ENCODE peak calls at places on chromosome 7, in four cellular contexts. One of them, this sample, is unnamed.

GRCh38 chr7:101754432-101755159 is 62.8 kb upstream of the CUX1 start:
- DNase-seq in aorta: no peak
- DNase-seq in PC-9: no peak
- DNase-seq in iPS DF 6.9: no peak
- DNase-seq in this sample: peak; percentile 51

GRCh38 chr7:134420509-134421125 is 38.3 kb downstream of the AKR1B1 start:
- DNase-seq in aorta: no peak
- DNase-seq in PC-9: peak; percentile 46
- DNase-seq in iPS DF 6.9: peak; percentile 31
- DNase-seq in this sample: peak; percentile 15

GRCh38 chr7:121180436-121181063 is 148.2 kb upstream of the WNT16 start:
- DNase-seq in aorta: no peak
- DNase-seq in PC-9: no peak
- DNase-seq in iPS DF 6.9: no peak
- DNase-seq in this sample: no peak

GRCh38 chr7:16697507-16698199 is 51.7 kb downstream of the BZW2 start:
- DNase-seq in aorta: no peak
- DNase-seq in PC-9: no peak
- DNase-seq in iPS DF 6.9: no peak
- DNase-seq in this sample: no peak

GRCh38 chr7:35492451-35493175 is 202.3 kb downstream of the HERPUD2 start:
- DNase-seq in aorta: no peak
- DNase-seq in PC-9: no peak
- DNase-seq in iPS DF 6.9: no peak
- DNase-seq in this sample: no peak

GRCh38 chr7:43869898-43870240 is 552 bp upstream of the MRPS24 start:
- DNase-seq in aorta: no peak
- DNase-seq in PC-9: peak; percentile 67
- DNase-seq in iPS DF 6.9: no peak
- DNase-seq in this sample: no peak

GRCh38 chr7:130960208-130960988 is 226.4 kb upstream of the KLF14 start:
- DNase-seq in aorta: no peak
- DNase-seq in PC-9: peak; percentile 73
- DNase-seq in iPS DF 6.9: no peak
- DNase-seq in this sample: peak; percentile 87

GRCh38 chr7:79182283-79182682 is 271.2 kb downstream of the MAGI2 start:
- DNase-seq in aorta: no peak
- DNase-seq in PC-9: no peak
- DNase-seq in iPS DF 6.9: no peak
- DNase-seq in this sample: no peak

GRCh38 chr7:94239661-94240234 is 154.9 kb upstream of the COL1A2 start:
- DNase-seq in aorta: no peak
- DNase-seq in PC-9: no peak
- DNase-seq in iPS DF 6.9: no peak
- DNase-seq in this sample: no peak

GRCh38 chr7:137717811-137718271 is 128.9 kb downstream of the DGKI start:
- DNase-seq in aorta: no peak
- DNase-seq in PC-9: no peak
- DNase-seq in iPS DF 6.9: no peak
- DNase-seq in this sample: peak; percentile 93

GRCh38 chr7:47852330-47853245 is 95.7 kb downstream of the PKD1L1 start:
- DNase-seq in aorta: no peak
- DNase-seq in PC-9: no peak
- DNase-seq in iPS DF 6.9: peak; percentile 11
- DNase-seq in this sample: no peak

GRCh38 chr7:13057462-13058200 is 370.2 kb downstream of the ARL4A start:
- DNase-seq in aorta: no peak
- DNase-seq in PC-9: no peak
- DNase-seq in iPS DF 6.9: no peak
- DNase-seq in this sample: no peak

GRCh38 chr7:76260171-76260703 is 42.2 kb upstream of the HSPB1 start:
- DNase-seq in aorta: peak; percentile 74
- DNase-seq in PC-9: no peak
- DNase-seq in iPS DF 6.9: peak; percentile 66
- DNase-seq in this sample: peak; percentile 59

GRCh38 chr7:18212788-18213187 is 185.1 kb upstream of the PRPS1L1 start:
- DNase-seq in aorta: no peak
- DNase-seq in PC-9: no peak
- DNase-seq in iPS DF 6.9: no peak
- DNase-seq in this sample: no peak

GRCh38 chr7:2699289-2699620 is 11.3 kb downstream of the AMZ1 start:
- DNase-seq in aorta: no peak
- DNase-seq in PC-9: no peak
- DNase-seq in iPS DF 6.9: no peak
- DNase-seq in this sample: no peak

GRCh38 chr7:8044761-8045430 is 76.3 kb downstream of the GLCCI1 start:
- DNase-seq in aorta: no peak
- DNase-seq in PC-9: no peak
- DNase-seq in iPS DF 6.9: no peak
- DNase-seq in this sample: no peak

GRCh38 chr7:129828078-129828762 is 124.5 kb downstream of the UBE2H start:
- DNase-seq in aorta: peak; percentile 17
- DNase-seq in PC-9: no peak
- DNase-seq in iPS DF 6.9: no peak
- DNase-seq in this sample: no peak

GRCh38 chr7:135512135-135512887 is 2.4 kb upstream of the CNOT4 start:
- DNase-seq in aorta: no peak
- DNase-seq in PC-9: peak; percentile 33
- DNase-seq in iPS DF 6.9: no peak
- DNase-seq in this sample: no peak

GRCh38 chr7:152862033-152862432 is 102.5 kb downstream of the ACTR3B start:
- DNase-seq in aorta: no peak
- DNase-seq in PC-9: no peak
- DNase-seq in iPS DF 6.9: no peak
- DNase-seq in this sample: no peak

GRCh38 chr7:155374276-155375252 is 76.9 kb downstream of the INSIG1 start:
- DNase-seq in aorta: no peak
- DNase-seq in PC-9: no peak
- DNase-seq in iPS DF 6.9: no peak
- DNase-seq in this sample: no peak
- H3K4me3 ChIP-seq in aorta: peak overlapping the region; percentile 29
- H3K4me3 ChIP-seq in PC-9: no peak overlapping the region
- H3K4me3 ChIP-seq in iPS DF 6.9: no peak overlapping the region
- H3K4me3 ChIP-seq in this sample: no peak overlapping the region

DNA sequence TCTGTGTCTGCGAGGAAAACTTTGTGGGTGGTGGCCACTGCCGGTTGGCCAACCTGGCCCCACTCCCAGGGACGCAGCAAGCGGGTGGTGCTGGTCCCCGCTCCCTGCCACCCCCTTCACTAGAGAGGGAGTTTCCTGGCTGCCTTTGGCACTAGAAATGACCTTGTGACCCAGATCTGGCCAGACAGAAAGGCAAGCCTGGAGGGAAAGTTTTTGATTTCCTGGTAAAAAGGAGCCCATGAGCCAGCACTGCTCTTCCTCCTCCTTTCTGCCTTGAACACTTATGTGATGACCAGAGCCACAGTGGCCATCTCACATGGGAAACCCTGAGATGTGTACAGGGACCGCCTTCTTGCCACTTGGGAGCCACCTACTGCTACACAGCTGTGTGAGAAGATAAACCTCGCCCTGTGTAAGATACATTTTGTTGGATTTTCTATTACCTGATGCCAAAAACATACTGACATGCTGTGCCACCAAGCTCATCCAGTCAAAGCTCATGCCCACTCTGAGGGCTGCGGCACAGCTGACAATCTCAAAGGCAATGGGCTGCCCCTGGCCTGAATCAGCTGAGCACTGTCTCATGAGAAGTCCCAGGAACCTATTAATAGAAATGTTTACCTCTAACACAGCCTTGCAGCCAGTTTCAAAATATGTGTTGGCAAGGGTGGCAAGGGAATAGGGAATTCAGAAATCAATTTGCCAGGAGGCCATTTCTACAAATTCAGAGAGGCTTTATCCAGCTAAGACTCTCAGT is 94.0 kb downstream of the CYTH3 start:
- DNase-seq in aorta: peak; percentile 83
- DNase-seq in PC-9: no peak
- DNase-seq in iPS DF 6.9: no peak
- DNase-seq in this sample: no peak
- H3K27ac ChIP-seq in aorta: peak overlapping the region; percentile 1
- H3K27ac ChIP-seq in PC-9: no peak overlapping the region
- H3K27ac ChIP-seq in iPS DF 6.9: no peak overlapping the region
- H3K27ac ChIP-seq in this sample: no peak overlapping the region

GRCh38 chr7:93119191-93119905 is 1.6 kb upstream of the SAMD9 start:
- DNase-seq in aorta: peak; percentile 24
- DNase-seq in PC-9: peak; percentile 59
- DNase-seq in iPS DF 6.9: no peak
- DNase-seq in this sample: no peak

GRCh38 chr7:93117852-93118530 is at the start of gene SAMD9:
- DNase-seq in aorta: no peak
- DNase-seq in PC-9: peak; percentile 44
- DNase-seq in iPS DF 6.9: no peak
- DNase-seq in this sample: peak; percentile 71

GRCh38 chr7:93115796-93116195 is 2.0 kb downstream of the SAMD9 start:
- DNase-seq in aorta: no peak
- DNase-seq in PC-9: peak; percentile 21
- DNase-seq in iPS DF 6.9: no peak
- DNase-seq in this sample: no peak

GRCh38 chr7:93117327-93117726 is 452 bp downstream of the SAMD9 start:
- DNase-seq in aorta: no peak
- DNase-seq in PC-9: no peak
- DNase-seq in iPS DF 6.9: no peak
- DNase-seq in this sample: peak; percentile 31

DNA sequence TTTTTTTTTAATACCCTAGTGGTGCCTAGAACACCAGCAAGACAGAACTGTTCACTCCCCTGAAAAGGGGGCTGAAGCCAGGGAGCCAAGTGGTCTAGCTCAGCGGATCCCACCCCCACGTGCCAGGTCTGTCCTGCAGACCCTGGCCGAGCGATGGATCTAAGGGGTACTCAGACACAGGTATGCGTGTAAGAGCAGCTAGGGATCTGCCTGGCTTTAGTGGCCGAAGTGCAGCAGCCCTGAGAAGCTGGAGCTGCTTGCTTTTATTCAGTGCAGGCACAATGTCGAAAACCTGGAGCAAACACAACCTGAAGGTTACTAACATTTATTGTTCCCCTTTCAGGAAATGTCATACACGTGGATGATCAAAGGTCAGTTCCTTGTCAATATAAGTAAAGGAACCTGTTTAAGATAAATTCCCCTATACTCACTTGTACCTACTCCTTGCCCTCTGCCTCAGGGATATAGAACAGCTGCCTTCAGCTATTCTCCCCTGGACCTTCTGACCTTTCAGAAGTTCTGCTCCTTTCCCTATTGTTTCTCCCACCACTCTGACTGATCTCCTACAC is 3.3 kb upstream of the SAMD9 start:
- DNase-seq in aorta: no peak
- DNase-seq in PC-9: no peak
- DNase-seq in iPS DF 6.9: no peak
- DNase-seq in this sample: no peak
- H3K4me3 ChIP-seq in aorta: no peak overlapping the region
- H3K4me3 ChIP-seq in PC-9: no peak overlapping the region
- H3K4me3 ChIP-seq in iPS DF 6.9: no peak overlapping the region
- H3K4me3 ChIP-seq in this sample: no peak overlapping the region

GRCh38 chr7:823639-824038 is 8.6 kb upstream of the SUN1 start:
- DNase-seq in aorta: no peak
- DNase-seq in PC-9: no peak
- DNase-seq in iPS DF 6.9: no peak
- DNase-seq in this sample: no peak
- H3K27ac ChIP-seq in aorta: no peak overlapping the region
- H3K27ac ChIP-seq in PC-9: no peak overlapping the region
- H3K27ac ChIP-seq in iPS DF 6.9: no peak overlapping the region
- H3K27ac ChIP-seq in this sample: no peak overlapping the region

GRCh38 chr7:90952649-90952991 is 311.6 kb upstream of the FZD1 start:
- DNase-seq in aorta: no peak
- DNase-seq in PC-9: no peak
- DNase-seq in iPS DF 6.9: no peak
- DNase-seq in this sample: no peak
- H3K4me3 ChIP-seq in aorta: no peak overlapping the region
- H3K4me3 ChIP-seq in PC-9: no peak overlapping the region
- H3K4me3 ChIP-seq in iPS DF 6.9: no peak overlapping the region
- H3K4me3 ChIP-seq in this sample: no peak overlapping the region

GRCh38 chr7:77791956-77792355 is 6.3 kb downstream of the TMEM60 start:
- DNase-seq in aorta: no peak
- DNase-seq in PC-9: no peak
- DNase-seq in iPS DF 6.9: no peak
- DNase-seq in this sample: no peak
- H3K27ac ChIP-seq in aorta: no peak overlapping the region
- H3K27ac ChIP-seq in PC-9: no peak overlapping the region
- H3K27ac ChIP-seq in iPS DF 6.9: no peak overlapping the region
- H3K27ac ChIP-seq in this sample: no peak overlapping the region

This sample was measured in SJSA1.